ENCODE peak calls at places on chromosomes 13 and 19, in five cellular contexts. H is Panc1, Q is colonic mucosa, F is uterus, Y is ovary. S is an unnamed sample.

GRCh38 chr13:45717324-45717723 is 15.2 kb downstream of the CBY2 start:
- DNase-seq in H (no peak), Q (no peak), F (no peak), Y (no peak), S (no peak)

GRCh38 chr13:44012910-44013309 is 133.2 kb downstream of the LACC1 start:
- DNase-seq in H (no peak), Q (no peak), F (no peak), Y (no peak), S (no peak)

GRCh38 chr19:40251991-40252390 is 25.5 kb upstream of the CCNP start:
- DNase-seq in H (no peak), Q (no peak), F (no peak), Y (no peak), S (no peak)

GRCh38 chr13:46317120-46317519 is 69.9 kb downstream of the RUBCNL start:
- DNase-seq in H (no peak), Q (no peak), F (no peak), Y (no peak), S (no peak)

GRCh38 chr19:38004100-38004504 is 97.1 kb downstream of the SIPA1L3 start:
- DNase-seq in H (no peak), Q (no peak), F (no peak), Y (no peak), S (no peak)

GRCh38 chr13:27370305-27370853 is 54.0 kb upstream of the GTF3A start:
- DNase-seq in H (no peak), Q (no peak), F (no peak), Y (no peak), S (no peak)

GRCh38 chr13:32947411-32947810 is 68.8 kb upstream of the KL start:
- DNase-seq in H (no peak), Q (no peak), F (no peak), Y (no peak), S (no peak)

GRCh38 chr13:83839158-83839557 is 43.1 kb downstream of the SLITRK1 start:
- DNase-seq in H (no peak), Q (no peak), F (no peak), Y (no peak), S (no peak)

GRCh38 chr13:20713751-20714150 is 10.3 kb downstream of the IL17D start:
- DNase-seq in H (no peak), Q (no peak), F (no peak), Y (no peak), S (no peak)

GRCh38 chr19:56111601-56112312 is 9.3 kb downstream of the ZNF787 start:
- DNase-seq in H (no peak), Q (peak), F (no peak), Y (no peak), S (no peak)

GRCh38 chr13:42333613-42334328 is 61.8 kb downstream of the AKAP11 start:
- DNase-seq in H (peak), Q (no peak), F (no peak), Y (no peak), S (no peak)

GRCh38 chr19:44796701-44797115 is 12.2 kb upstream of the BCAM start:
- DNase-seq in H (no peak), Q (no peak), F (no peak), Y (no peak), S (peak)

GRCh38 chr19:33382006-33382405 is 8.5 kb downstream of the CEBPG start:
- DNase-seq in H (no peak), Q (no peak), F (no peak), Y (no peak), S (no peak)

GRCh38 chr13:45512148-45512498 is 47.4 kb downstream of the COG3 start:
- DNase-seq in H (no peak), Q (no peak), F (no peak), Y (no peak), S (no peak)

GRCh38 chr19:34260771-34261173 is 6.4 kb downstream of the GARRE1 start:
- DNase-seq in H (no peak), Q (no peak), F (no peak), Y (no peak), S (peak)

GRCh38 chr19:14105680-14106079 is 11.9 kb downstream of the PRKACA start:
- DNase-seq in H (no peak), Q (no peak), F (no peak), Y (no peak), S (no peak)

GRCh38 chr19:50875795-50876422 is 2.7 kb downstream of the KLK2 start:
- DNase-seq in H (no peak), Q (no peak), F (no peak), Y (no peak), S (no peak)

GRCh38 chr13:36130542-36131214 is 504 bp downstream of the DCLK1 start:
- DNase-seq in H (no peak), Q (no peak), F (peak), Y (peak), S (peak)

GRCh38 chr13:60627071-60627686 is 230.2 kb downstream of the TDRD3 start:
- DNase-seq in H (no peak), Q (no peak), F (no peak), Y (no peak), S (peak)

GRCh38 chr13:60620611-60621395 is 223.8 kb downstream of the TDRD3 start:
- DNase-seq in H (no peak), Q (no peak), F (no peak), Y (no peak), S (no peak)

GRCh38 chr13:60619461-60619860 is 222.4 kb downstream of the TDRD3 start:
- DNase-seq in H (no peak), Q (no peak), F (no peak), Y (no peak), S (no peak)

GRCh38 chr13:60617863-60618733 is 221.1 kb downstream of the TDRD3 start:
- DNase-seq in H (no peak), Q (no peak), F (no peak), Y (no peak), S (no peak)

GRCh38 chr13:60623131-60623530 is 226.1 kb downstream of the TDRD3 start:
- DNase-seq in H (no peak), Q (no peak), F (no peak), Y (no peak), S (no peak)
- TF ChIP-seq CTCF in H (no peak), Q (no peak), F (no peak), Y (no peak), S (no peak)

GRCh38 chr19:29785955-29786589 is 25.7 kb upstream of the CCNE1 start:
- DNase-seq in H (no peak), Q (no peak), F (no peak), Y (no peak), S (no peak)
- TF ChIP-seq CTCF in H (no peak), Q (no peak), F (no peak), Y (no peak), S (no peak)

DNA sequence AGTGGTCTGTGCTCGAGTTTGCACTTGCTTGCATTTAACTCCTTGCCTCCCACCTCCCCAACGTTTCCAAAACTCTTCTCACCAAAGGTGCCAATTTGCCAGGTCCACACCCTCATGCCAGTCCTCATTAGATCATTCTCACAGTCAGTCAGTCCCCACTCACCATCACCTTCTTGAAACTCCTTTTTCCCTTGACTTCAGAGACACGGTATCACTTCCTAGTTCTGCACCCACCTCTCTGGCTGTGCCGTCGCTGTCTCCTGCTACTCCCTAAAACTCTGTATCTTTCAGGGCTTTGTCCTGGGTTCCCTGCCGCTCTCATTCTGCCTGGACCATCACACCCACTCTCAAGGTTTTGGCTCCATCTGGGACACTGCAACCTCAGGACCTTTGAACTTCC is 19.6 kb downstream of the OLFM2 start:
- DNase-seq in H (no peak), Q (no peak), F (no peak), Y (no peak), S (no peak)
- TF ChIP-seq CTCF in H (no peak), Q (no peak), F (no peak), Y (no peak), S (no peak)

DNA sequence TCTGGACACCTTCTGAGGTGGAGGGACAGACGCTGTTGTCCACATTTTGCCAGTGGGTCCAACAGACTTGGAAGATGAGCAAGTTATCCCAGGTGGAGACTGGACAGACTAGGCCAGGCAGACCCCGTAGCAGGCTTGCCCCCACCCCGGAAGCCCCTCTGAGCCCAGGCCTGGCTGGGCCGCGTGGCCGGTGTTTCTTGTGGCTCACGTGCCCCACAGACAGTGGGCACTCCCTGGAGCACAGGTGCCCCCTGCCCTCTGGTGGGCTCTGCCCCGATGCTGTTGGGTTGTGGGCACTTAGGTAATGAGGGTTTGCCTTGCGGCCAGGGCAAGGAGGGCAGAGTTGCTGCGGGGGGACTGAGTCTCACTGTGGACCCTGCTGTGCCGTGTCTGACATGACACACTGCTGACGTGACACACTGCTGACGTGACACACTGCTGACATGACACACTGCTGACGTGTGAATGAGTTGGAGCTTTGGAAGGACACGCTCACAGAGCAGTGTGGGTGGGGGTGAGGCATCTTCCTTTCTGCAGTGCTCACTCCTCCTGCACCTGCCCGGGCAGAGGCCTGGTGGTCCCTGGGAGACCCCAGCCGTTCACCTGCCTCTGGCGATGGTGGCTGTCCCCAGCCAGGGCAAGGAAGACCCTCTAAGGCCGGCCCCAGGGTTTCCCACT is 25.1 kb downstream of the DOT1L start:
- DNase-seq in H (no peak), Q (no peak), F (no peak), Y (no peak), S (no peak)
- TF ChIP-seq CTCF in H (no peak), Q (no peak), F (no peak), Y (no peak), S (no peak)

DNA sequence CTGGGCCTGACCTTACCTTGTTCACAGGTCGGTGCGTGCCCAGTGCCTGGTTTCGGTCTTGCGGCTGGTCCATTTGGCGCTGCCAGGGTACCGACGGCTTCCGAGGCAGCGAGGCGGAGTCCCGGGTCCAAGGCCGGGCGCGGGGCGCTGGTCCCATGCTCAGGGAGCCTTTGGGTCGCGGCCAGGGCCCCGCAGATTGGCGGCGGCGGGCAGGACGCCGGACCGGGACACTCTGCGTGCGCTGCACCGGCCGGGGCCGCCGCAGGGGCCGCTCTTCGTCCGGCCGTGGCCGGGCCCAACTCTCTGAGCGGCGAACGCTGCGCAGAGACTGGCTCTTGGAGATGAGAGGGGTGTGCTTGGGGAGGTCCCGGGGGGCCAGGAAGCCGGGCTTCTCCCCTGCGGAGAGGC is 3.3 kb upstream of the WIZ start:
- DNase-seq in H (no peak), Q (no peak), F (no peak), Y (no peak), S (no peak)
- TF ChIP-seq CTCF in H (no peak), Q (no peak), F (no peak), Y (no peak), S (no peak)